ENCODE peak calls at places on chromosomes 11 and 22, in four cellular contexts. M, N, A and T are unnamed samples.

GRCh38 chr11:68038718-68039525 is at the start of gene TCIRG1:
- DNase-seq in M (peak), A (peak), N (peak), T (peak)

GRCh38 chr11:93059074-93059957 is 89.9 kb downstream of the MTNR1B start:
- DNase-seq in M (no peak), N (no peak), A (no peak), T (no peak)

GRCh38 chr22:17477401-17477833 is 85.9 kb upstream of the SLC25A18 start:
- DNase-seq in A (no peak), M (no peak), N (no peak), T (peak)

GRCh38 chr22:28029201-28029948 is 110.3 kb upstream of the PITPNB start:
- DNase-seq in N (peak), A (peak), M (no peak), T (peak)

GRCh38 chr11:35235944-35236666 is 97.1 kb downstream of the CD44 start:
- DNase-seq in N (peak), M (no peak), A (no peak), T (no peak)

GRCh38 chr11:132114185-132114584 is 743.8 kb downstream of the NTM start:
- DNase-seq in M (no peak), N (peak), A (peak), T (peak)

GRCh38 chr11:57982763-57983162 is 40.9 kb upstream of the OR9Q1 start:
- DNase-seq in A (no peak), M (no peak), N (no peak), T (no peak)

GRCh38 chr11:67052891-67053290 is 3.8 kb upstream of the RHOD start:
- DNase-seq in N (no peak), A (no peak), M (no peak), T (no peak)

GRCh38 chr11:131653244-131653643 is 282.8 kb downstream of the NTM start:
- DNase-seq in A (no peak), M (no peak), N (no peak), T (no peak)

GRCh38 chr22:47388331-47388730 is 625.9 kb downstream of the TBC1D22A start:
- DNase-seq in A (no peak), N (no peak), M (no peak), T (no peak)

GRCh38 chr22:35521358-35522264 is 19.0 kb upstream of the RASD2 start:
- DNase-seq in M (no peak), N (no peak), A (peak), T (no peak)

GRCh38 chr11:62705401-62705800 is 1.8 kb downstream of the BSCL2 start:
- DNase-seq in A (no peak), M (no peak), N (no peak), T (peak)

GRCh38 chr11:114307524-114308203 is 11.5 kb downstream of the NNMT start:
- DNase-seq in M (peak), A (peak), N (no peak), T (peak)

GRCh38 chr11:35418847-35419712 is at the start of gene SLC1A2:
- DNase-seq in N (peak), M (no peak), A (no peak), T (no peak)

GRCh38 chr11:66155387-66156073 is 85.5 kb downstream of the PACS1 start:
- DNase-seq in A (no peak), M (no peak), N (no peak), T (no peak)

GRCh38 chr11:61892085-61892370 is 683 bp upstream of the FADS3 start:
- DNase-seq in N (no peak), M (no peak), A (no peak), T (no peak)

GRCh38 chr11:90639687-90640086 is 416.8 kb upstream of the CHORDC1 start:
- DNase-seq in M (no peak), N (peak), A (peak), T (no peak)

GRCh38 chr11:123560001-123560400 is 94.4 kb downstream of the SCN3B start:
- DNase-seq in M (no peak), N (no peak), A (no peak), T (no peak)

GRCh38 chr11:92024788-92025187 is 199.8 kb upstream of the FAT3 start:
- DNase-seq in N (no peak), M (no peak), A (no peak), T (no peak)

GRCh38 chr11:111785076-111785475 is 18.9 kb upstream of the PPP2R1B start:
- DNase-seq in A (no peak), N (no peak), M (no peak), T (no peak)

GRCh38 chr11:133946541-133947297 is 10.0 kb downstream of the IGSF9B start:
- DNase-seq in A (no peak), N (no peak), M (no peak), T (no peak)

GRCh38 chr22:24810043-24810749 is 4.2 kb downstream of the SGSM1 start:
- DNase-seq in A (peak), N (no peak), M (no peak), T (no peak)

GRCh38 chr22:29328055-29328454 is 12.6 kb upstream of the RASL10A start:
- DNase-seq in A (no peak), N (no peak), M (no peak), T (no peak)

GRCh38 chr11:91804057-91804456 is 420.6 kb upstream of the FAT3 start:
- DNase-seq in M (no peak), A (no peak), N (peak), T (no peak)

GRCh38 chr22:36197601-36198146 is 3.9 kb downstream of the APOL4 start:
- DNase-seq in M (no peak), A (no peak), N (no peak), T (peak)

GRCh38 chr22:44609589-44609988 is 92.4 kb upstream of the PRR5 start:
- DNase-seq in N (no peak), M (no peak), A (no peak), T (no peak)

GRCh38 chr11:19606856-19607655 is 105.6 kb upstream of the NAV2 start:
- DNase-seq in M (no peak), N (no peak), A (no peak), T (no peak)

GRCh38 chr11:61429346-61429690 is 457 bp downstream of the CPSF7 start:
- DNase-seq in M (peak), A (peak), N (peak), T (peak)

GRCh38 chr11:86811637-86812321 is 11.4 kb downstream of the PRSS23 start:
- DNase-seq in N (peak), M (no peak), A (peak), T (no peak)

GRCh38 chr11:69654001-69654659 is 13.2 kb downstream of the CCND1 start:
- DNase-seq in A (no peak), N (peak), M (no peak), T (no peak)

GRCh38 chr11:124115782-124116616 is 749 bp downstream of the VWA5A start:
- DNase-seq in A (no peak), M (no peak), N (no peak), T (no peak)

GRCh38 chr11:43954241-43954640 is 11.8 kb downstream of the C11orf96 start:
- DNase-seq in N (no peak), A (no peak), M (no peak), T (no peak)

GRCh38 chr11:102158151-102158734 is 48.0 kb downstream of the YAP1 start:
- DNase-seq in A (no peak), N (no peak), M (no peak), T (no peak)

GRCh38 chr22:17064498-17065100 is 20.2 kb upstream of the IL17RA start:
- DNase-seq in N (no peak), A (no peak), M (no peak), T (no peak)

GRCh38 chr22:40383905-40384304 is 13.5 kb downstream of the SGSM3 start:
- DNase-seq in N (no peak), A (no peak), M (no peak), T (no peak)

GRCh38 chr22:40381461-40381860 is 11.1 kb downstream of the SGSM3 start:
- DNase-seq in A (no peak), N (no peak), M (no peak), T (no peak)

GRCh38 chr22:40388231-40388630 is 17.8 kb downstream of the SGSM3 start:
- DNase-seq in M (no peak), N (no peak), A (no peak), T (no peak)

GRCh38 chr22:40387758-40388157 is 17.4 kb downstream of the SGSM3 start:
- DNase-seq in M (peak), N (no peak), A (no peak), T (no peak)

GRCh38 chr22:40385041-40385782 is 14.8 kb downstream of the SGSM3 start:
- DNase-seq in A (no peak), M (no peak), N (no peak), T (peak)
- TF ChIP-seq MYC in A (no peak), M (no peak), N (no peak), T (no peak)

DNA sequence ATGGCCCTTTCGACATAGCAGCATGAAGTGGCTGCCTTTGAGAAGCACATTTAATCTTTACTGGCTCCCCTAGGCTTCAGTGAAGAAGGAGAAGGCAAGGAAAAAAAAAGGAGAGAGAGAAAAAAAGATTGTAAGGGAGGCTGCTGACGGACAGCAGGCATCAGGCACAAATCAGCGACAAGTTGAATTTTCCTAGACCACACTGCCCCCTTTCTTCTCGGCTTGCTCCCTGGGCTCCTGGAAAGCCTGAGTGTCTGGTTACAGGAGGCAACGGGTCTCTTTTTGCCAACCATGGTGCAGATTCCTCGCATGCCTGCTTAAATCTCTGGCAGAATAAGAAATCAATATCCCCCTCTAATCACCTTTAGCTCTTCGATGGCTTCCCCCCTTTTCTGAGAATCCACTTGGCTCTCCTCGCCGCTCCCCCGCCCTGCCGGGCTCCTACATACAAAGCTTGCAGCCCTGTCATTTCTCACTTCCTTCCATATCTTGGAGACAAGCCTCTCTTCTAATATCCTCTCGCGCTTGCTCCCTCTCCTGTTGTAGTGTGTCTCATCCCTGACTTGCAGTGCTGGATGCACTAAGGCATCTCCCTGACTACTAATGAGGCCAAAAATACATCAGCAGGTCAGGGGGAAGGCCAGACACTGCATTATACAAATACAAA is 14.3 kb downstream of the BLID start:
- DNase-seq in A (peak), M (peak), N (no peak), T (no peak)
- TF ChIP-seq CTCF in A (peak), M (peak), N (no peak), T (no peak)

GRCh38 chr22:19174106-19175025 is 4.2 kb downstream of the SLC25A1 start:
- DNase-seq in A (no peak), N (no peak), M (peak), T (peak)
- TF ChIP-seq MYC in A (no peak), N (no peak), M (peak), T (no peak)

GRCh38 chr11:38547464-38547863 is 1949.4 kb upstream of the RAG2 start:
- DNase-seq in M (no peak), A (no peak), N (no peak), T (no peak)

GRCh38 chr11:38553033-38553432 is 1955.0 kb upstream of the RAG2 start:
- DNase-seq in M (no peak), N (no peak), A (no peak), T (no peak)
- TF ChIP-seq CTCF in M (no peak), N (no peak), A (no peak), T (no peak)

GRCh38 chr11:2653930-2654739 is 45.7 kb downstream of the KCNQ1OT1 start:
- DNase-seq in A (no peak), M (no peak), N (no peak), T (no peak)
- TF ChIP-seq MYC in A (no peak), M (no peak), N (no peak), T (no peak)

GRCh38 chr11:27296406-27296994 is 66.5 kb downstream of the CCDC34 start:
- DNase-seq in N (peak), A (peak), M (peak), T (peak)
- TF ChIP-seq CTCF in N (peak), A (peak), M (peak), T (peak)

GRCh38 chr11:46695345-46696211 is 4.8 kb downstream of the ARHGAP1 start:
- DNase-seq in N (no peak), A (no peak), M (peak), T (no peak)

GRCh38 chr11:46697303-46697702 is 3.1 kb downstream of the ARHGAP1 start:
- DNase-seq in N (no peak), A (no peak), M (no peak), T (no peak)

GRCh38 chr11:46697723-46698122 is 2.7 kb downstream of the ARHGAP1 start:
- DNase-seq in M (no peak), N (no peak), A (no peak), T (no peak)

GRCh38 chr11:46694607-46695006 is 5.8 kb downstream of the ARHGAP1 start:
- DNase-seq in A (no peak), N (no peak), M (no peak), T (no peak)

GRCh38 chr11:46696212-46696558 is 4.2 kb downstream of the ARHGAP1 start:
- DNase-seq in N (no peak), M (no peak), A (no peak), T (no peak)
- TF ChIP-seq MYC in N (no peak), M (peak), A (no peak), T (no peak)

GRCh38 chr11:77471520-77472234 is 2.2 kb downstream of the PAK1 start:
- DNase-seq in N (peak), M (peak), A (no peak), T (peak)
- TF ChIP-seq CTCF in N (peak), M (peak), A (peak), T (peak)

GRCh38 chr11:2884424-2884815 is 1.2 kb downstream of the CDKN1C start:
- DNase-seq in M (no peak), N (no peak), A (peak), T (no peak)

GRCh38 chr11:2885676-2886081 is at the start of gene CDKN1C:
- DNase-seq in M (no peak), N (peak), A (peak), T (peak)

GRCh38 chr11:2883717-2884423 is 1.7 kb downstream of the CDKN1C start:
- DNase-seq in M (no peak), A (peak), N (no peak), T (no peak)

GRCh38 chr11:2886191-2886894 is 768 bp upstream of the CDKN1C start:
- DNase-seq in A (peak), N (no peak), M (no peak), T (no peak)

GRCh38 chr11:2885017-2885675 is 429 bp downstream of the CDKN1C start:
- DNase-seq in N (peak), M (no peak), A (peak), T (peak)
- TF ChIP-seq MYC in N (no peak), M (no peak), A (no peak), T (no peak)

DNA sequence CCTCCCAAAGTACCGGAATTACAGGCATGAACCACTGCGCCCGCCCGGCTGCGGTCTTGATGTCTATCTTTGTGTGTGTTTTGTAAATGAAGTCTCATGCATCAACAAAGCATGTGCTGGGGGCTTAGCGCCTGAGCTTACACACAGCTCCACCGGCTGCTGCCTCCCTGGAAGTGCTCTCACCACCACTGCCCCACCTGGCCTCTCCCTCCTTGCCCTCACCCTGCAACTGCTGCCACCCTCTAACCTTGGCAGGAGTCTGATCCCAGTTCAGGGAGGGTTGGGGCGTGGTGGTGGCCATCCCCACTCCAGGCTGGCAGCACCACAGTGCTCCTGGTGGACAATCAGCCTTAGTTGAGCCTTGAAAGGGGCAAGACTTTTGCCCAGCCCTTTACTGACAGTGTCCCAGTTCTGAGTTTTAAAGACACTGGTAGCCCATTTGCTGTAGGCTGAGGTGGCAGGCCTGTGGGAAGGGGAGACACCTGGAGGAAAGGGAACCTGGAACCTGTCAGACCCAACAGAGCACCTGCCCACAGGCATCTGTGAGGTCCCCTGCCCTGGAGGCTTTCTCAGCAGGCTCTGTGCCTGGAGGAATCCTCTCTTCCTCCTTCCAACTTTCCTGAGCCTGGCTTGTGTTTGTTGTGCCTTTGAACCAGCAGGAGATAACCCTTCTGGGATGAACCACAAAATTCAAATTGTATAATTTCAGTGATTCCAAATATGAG is 42.4 kb upstream of the WEE1 start:
- DNase-seq in M (no peak), N (peak), A (no peak), T (no peak)
- TF ChIP-seq CTCF in M (peak), N (no peak), A (no peak), T (no peak)